ENCODE peak calls at places on chromosomes 12 and 14, in seven cellular contexts. One of them, this sample, is unnamed.
A peak's percentile ranks its signal among the peaks of the same experiment; 100 is the strongest.

GRCh38 chr12:104197264-104197663 is 18.3 kb upstream of the TXNRD1 start:
- DNase-seq in AG09309: peak; percentile 25
- DNase-seq in body of pancreas: no peak
- DNase-seq in breast epithelium: no peak
- DNase-seq in hepatocyte: no peak
- DNase-seq in adipocyte: peak; percentile 87
- DNase-seq in testis: no peak
- DNase-seq in this sample: no peak

GRCh38 chr14:92991536-92991935 is 68.6 kb downstream of the CHGA start:
- DNase-seq in AG09309: no peak
- DNase-seq in body of pancreas: no peak
- DNase-seq in breast epithelium: no peak
- DNase-seq in hepatocyte: no peak
- DNase-seq in adipocyte: no peak
- DNase-seq in testis: no peak
- DNase-seq in this sample: no peak

GRCh38 chr12:69045430-69045829 is 112.5 kb upstream of the CPM start:
- DNase-seq in AG09309: no peak
- DNase-seq in body of pancreas: no peak
- DNase-seq in breast epithelium: no peak
- DNase-seq in hepatocyte: no peak
- DNase-seq in adipocyte: no peak
- DNase-seq in testis: no peak
- DNase-seq in this sample: no peak

GRCh38 chr12:10288989-10289388 is 18.7 kb upstream of the KLRD1 start:
- DNase-seq in AG09309: no peak
- DNase-seq in body of pancreas: no peak
- DNase-seq in breast epithelium: no peak
- DNase-seq in hepatocyte: no peak
- DNase-seq in adipocyte: no peak
- DNase-seq in testis: no peak
- DNase-seq in this sample: no peak

GRCh38 chr12:38543151-38543550 is 226.6 kb downstream of the ALG10B start:
- DNase-seq in AG09309: no peak
- DNase-seq in body of pancreas: peak; percentile 12
- DNase-seq in breast epithelium: no peak
- DNase-seq in hepatocyte: peak; percentile 9
- DNase-seq in adipocyte: no peak
- DNase-seq in testis: no peak
- DNase-seq in this sample: no peak

GRCh38 chr12:53399896-53400295 is 19.9 kb downstream of the SP1 start:
- DNase-seq in AG09309: no peak
- DNase-seq in body of pancreas: no peak
- DNase-seq in breast epithelium: no peak
- DNase-seq in hepatocyte: no peak
- DNase-seq in adipocyte: no peak
- DNase-seq in testis: no peak
- DNase-seq in this sample: no peak

GRCh38 chr12:128968668-128969067 is 115.4 kb downstream of the GLT1D1 start:
- DNase-seq in AG09309: no peak
- DNase-seq in body of pancreas: no peak
- DNase-seq in breast epithelium: no peak
- DNase-seq in hepatocyte: no peak
- DNase-seq in adipocyte: no peak
- DNase-seq in testis: no peak
- DNase-seq in this sample: no peak

GRCh38 chr12:115597157-115597712 is 680.3 kb downstream of the MED13L start:
- DNase-seq in AG09309: peak; percentile 31
- DNase-seq in body of pancreas: no peak
- DNase-seq in breast epithelium: no peak
- DNase-seq in hepatocyte: peak; percentile 12
- DNase-seq in adipocyte: no peak
- DNase-seq in testis: no peak
- DNase-seq in this sample: no peak

GRCh38 chr12:79250186-79250585 is 385.6 kb downstream of the SYT1 start:
- DNase-seq in AG09309: no peak
- DNase-seq in body of pancreas: no peak
- DNase-seq in breast epithelium: no peak
- DNase-seq in hepatocyte: no peak
- DNase-seq in adipocyte: no peak
- DNase-seq in testis: no peak
- DNase-seq in this sample: no peak

GRCh38 chr14:55580401-55581010 is 499 bp downstream of the KTN1 start:
- DNase-seq in AG09309: no peak
- DNase-seq in body of pancreas: peak; percentile 46
- DNase-seq in breast epithelium: peak; percentile 19
- DNase-seq in hepatocyte: peak; percentile 71
- DNase-seq in adipocyte: peak; percentile 74
- DNase-seq in testis: peak; percentile 28
- DNase-seq in this sample: no peak

GRCh38 chr12:124390442-124391116 is 95.7 kb downstream of the RFLNA start:
- DNase-seq in AG09309: no peak
- DNase-seq in body of pancreas: no peak
- DNase-seq in breast epithelium: no peak
- DNase-seq in hepatocyte: no peak
- DNase-seq in adipocyte: peak; percentile 85
- DNase-seq in testis: no peak
- DNase-seq in this sample: no peak

GRCh38 chr12:2528001-2528400 is 266.8 kb upstream of the FKBP4 start:
- DNase-seq in AG09309: no peak
- DNase-seq in body of pancreas: no peak
- DNase-seq in breast epithelium: no peak
- DNase-seq in hepatocyte: no peak
- DNase-seq in adipocyte: no peak
- DNase-seq in testis: no peak
- DNase-seq in this sample: no peak

GRCh38 chr12:52836042-52836466 is 1.9 kb upstream of the KRT79 start:
- DNase-seq in AG09309: no peak
- DNase-seq in body of pancreas: no peak
- DNase-seq in breast epithelium: no peak
- DNase-seq in hepatocyte: no peak
- DNase-seq in adipocyte: peak; percentile 42
- DNase-seq in testis: no peak
- DNase-seq in this sample: no peak

GRCh38 chr12:120853188-120853587 is 51.0 kb downstream of the SPPL3 start:
- DNase-seq in AG09309: no peak
- DNase-seq in body of pancreas: no peak
- DNase-seq in breast epithelium: no peak
- DNase-seq in hepatocyte: no peak
- DNase-seq in adipocyte: peak; percentile 56
- DNase-seq in testis: no peak
- DNase-seq in this sample: no peak

GRCh38 chr12:57553343-57554202 is 3.7 kb downstream of the KIF5A start:
- DNase-seq in AG09309: no peak
- DNase-seq in body of pancreas: no peak
- DNase-seq in breast epithelium: no peak
- DNase-seq in hepatocyte: no peak
- DNase-seq in adipocyte: no peak
- DNase-seq in testis: no peak
- DNase-seq in this sample: no peak

GRCh38 chr14:91778217-91778616 is 46.3 kb upstream of the CATSPERB start:
- DNase-seq in AG09309: no peak
- DNase-seq in body of pancreas: no peak
- DNase-seq in breast epithelium: no peak
- DNase-seq in hepatocyte: no peak
- DNase-seq in adipocyte: no peak
- DNase-seq in testis: no peak
- DNase-seq in this sample: no peak

GRCh38 chr12:52053570-52054209 is 2.4 kb downstream of the NR4A1 start:
- DNase-seq in AG09309: no peak
- DNase-seq in body of pancreas: no peak
- DNase-seq in breast epithelium: no peak
- DNase-seq in hepatocyte: peak; percentile 39
- DNase-seq in adipocyte: no peak
- DNase-seq in testis: no peak
- DNase-seq in this sample: no peak

GRCh38 chr12:76085159-76085868 is 829 bp upstream of the NAP1L1 start:
- DNase-seq in AG09309: no peak
- DNase-seq in body of pancreas: no peak
- DNase-seq in breast epithelium: no peak
- DNase-seq in hepatocyte: peak; percentile 31
- DNase-seq in adipocyte: peak; percentile 30
- DNase-seq in testis: peak; percentile 55
- DNase-seq in this sample: no peak

GRCh38 chr14:63713058-63713457 is 14.8 kb downstream of the SGPP1 start:
- DNase-seq in AG09309: no peak
- DNase-seq in body of pancreas: no peak
- DNase-seq in breast epithelium: no peak
- DNase-seq in hepatocyte: no peak
- DNase-seq in adipocyte: no peak
- DNase-seq in testis: no peak
- DNase-seq in this sample: no peak

GRCh38 chr14:93987376-93987775 is 9.7 kb upstream of the CCDC197 start:
- DNase-seq in AG09309: no peak
- DNase-seq in body of pancreas: peak; percentile 32
- DNase-seq in breast epithelium: no peak
- DNase-seq in hepatocyte: no peak
- DNase-seq in adipocyte: no peak
- DNase-seq in testis: no peak
- DNase-seq in this sample: no peak

GRCh38 chr12:71693126-71693525 is 7.2 kb downstream of the TMEM19 start:
- DNase-seq in AG09309: no peak
- DNase-seq in body of pancreas: no peak
- DNase-seq in breast epithelium: no peak
- DNase-seq in hepatocyte: no peak
- DNase-seq in adipocyte: no peak
- DNase-seq in testis: no peak
- DNase-seq in this sample: no peak
- H3K4me3 ChIP-seq in AG09309: no peak overlapping the region
- H3K4me3 ChIP-seq in body of pancreas: no peak overlapping the region
- H3K4me3 ChIP-seq in breast epithelium: no peak overlapping the region
- H3K4me3 ChIP-seq in hepatocyte: no peak overlapping the region
- H3K4me3 ChIP-seq in adipocyte: no peak overlapping the region
- H3K4me3 ChIP-seq in testis: no peak overlapping the region
- H3K4me3 ChIP-seq in this sample: no peak overlapping the region

GRCh38 chr12:65282840-65283239 is 4.4 kb downstream of the MSRB3 start:
- DNase-seq in AG09309: no peak
- DNase-seq in body of pancreas: no peak
- DNase-seq in breast epithelium: no peak
- DNase-seq in hepatocyte: no peak
- DNase-seq in adipocyte: peak; percentile 22
- DNase-seq in testis: no peak
- DNase-seq in this sample: no peak

GRCh38 chr12:65278576-65279386 is at the start of gene MSRB3:
- DNase-seq in AG09309: peak; percentile 24
- DNase-seq in body of pancreas: peak; percentile 59
- DNase-seq in breast epithelium: peak; percentile 69
- DNase-seq in hepatocyte: peak; percentile 81
- DNase-seq in adipocyte: peak; percentile 94
- DNase-seq in testis: peak; percentile 78
- DNase-seq in this sample: peak; percentile 10

GRCh38 chr12:65277994-65278575 is 398 bp upstream of the MSRB3 start:
- DNase-seq in AG09309: no peak
- DNase-seq in body of pancreas: no peak
- DNase-seq in breast epithelium: peak; percentile 22
- DNase-seq in hepatocyte: peak; percentile 7
- DNase-seq in adipocyte: peak; percentile 31
- DNase-seq in testis: peak; percentile 17
- DNase-seq in this sample: no peak

GRCh38 chr12:65279387-65280112 is 1.1 kb downstream of the MSRB3 start:
- DNase-seq in AG09309: no peak
- DNase-seq in body of pancreas: no peak
- DNase-seq in breast epithelium: no peak
- DNase-seq in hepatocyte: no peak
- DNase-seq in adipocyte: peak; percentile 79
- DNase-seq in testis: no peak
- DNase-seq in this sample: no peak

DNA sequence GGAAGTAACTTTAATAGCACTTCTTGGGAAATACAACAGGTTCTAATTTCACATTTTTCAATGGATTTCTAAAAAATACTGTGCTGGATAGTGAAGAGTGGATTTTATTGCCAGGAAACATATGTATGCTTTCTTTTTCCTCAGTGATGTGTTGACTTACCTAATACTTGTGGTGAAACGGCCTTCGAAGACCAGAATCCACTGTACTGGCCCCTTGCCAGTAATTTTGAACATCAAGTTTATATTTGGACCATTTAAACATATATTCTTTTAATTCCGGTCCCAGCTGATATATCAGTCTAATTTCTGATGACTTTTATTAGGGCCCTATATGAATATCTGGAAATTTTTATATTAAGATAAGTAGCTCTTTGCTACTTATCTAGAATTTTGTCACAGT is 1.8 kb downstream of the MSRB3 start:
- DNase-seq in AG09309: no peak
- DNase-seq in body of pancreas: no peak
- DNase-seq in breast epithelium: no peak
- DNase-seq in hepatocyte: no peak
- DNase-seq in adipocyte: peak; percentile 56
- DNase-seq in testis: no peak
- DNase-seq in this sample: no peak
- H3K4me3 ChIP-seq in AG09309: peak overlapping the region; percentile 99
- H3K4me3 ChIP-seq in body of pancreas: no peak overlapping the region
- H3K4me3 ChIP-seq in breast epithelium: no peak overlapping the region
- H3K4me3 ChIP-seq in hepatocyte: no peak overlapping the region
- H3K4me3 ChIP-seq in adipocyte: peak overlapping the region; percentile 91
- H3K4me3 ChIP-seq in testis: no peak overlapping the region
- H3K4me3 ChIP-seq in this sample: peak overlapping the region; percentile 90

GRCh38 chr12:21379218-21379617 is 6.5 kb downstream of the IAPP start:
- DNase-seq in AG09309: no peak
- DNase-seq in body of pancreas: no peak
- DNase-seq in breast epithelium: no peak
- DNase-seq in hepatocyte: no peak
- DNase-seq in adipocyte: no peak
- DNase-seq in testis: no peak
- DNase-seq in this sample: no peak
- H3K4me3 ChIP-seq in AG09309: no peak overlapping the region
- H3K4me3 ChIP-seq in body of pancreas: no peak overlapping the region
- H3K4me3 ChIP-seq in breast epithelium: no peak overlapping the region
- H3K4me3 ChIP-seq in hepatocyte: no peak overlapping the region
- H3K4me3 ChIP-seq in adipocyte: no peak overlapping the region
- H3K4me3 ChIP-seq in testis: no peak overlapping the region
- H3K4me3 ChIP-seq in this sample: no peak overlapping the region

DNA sequence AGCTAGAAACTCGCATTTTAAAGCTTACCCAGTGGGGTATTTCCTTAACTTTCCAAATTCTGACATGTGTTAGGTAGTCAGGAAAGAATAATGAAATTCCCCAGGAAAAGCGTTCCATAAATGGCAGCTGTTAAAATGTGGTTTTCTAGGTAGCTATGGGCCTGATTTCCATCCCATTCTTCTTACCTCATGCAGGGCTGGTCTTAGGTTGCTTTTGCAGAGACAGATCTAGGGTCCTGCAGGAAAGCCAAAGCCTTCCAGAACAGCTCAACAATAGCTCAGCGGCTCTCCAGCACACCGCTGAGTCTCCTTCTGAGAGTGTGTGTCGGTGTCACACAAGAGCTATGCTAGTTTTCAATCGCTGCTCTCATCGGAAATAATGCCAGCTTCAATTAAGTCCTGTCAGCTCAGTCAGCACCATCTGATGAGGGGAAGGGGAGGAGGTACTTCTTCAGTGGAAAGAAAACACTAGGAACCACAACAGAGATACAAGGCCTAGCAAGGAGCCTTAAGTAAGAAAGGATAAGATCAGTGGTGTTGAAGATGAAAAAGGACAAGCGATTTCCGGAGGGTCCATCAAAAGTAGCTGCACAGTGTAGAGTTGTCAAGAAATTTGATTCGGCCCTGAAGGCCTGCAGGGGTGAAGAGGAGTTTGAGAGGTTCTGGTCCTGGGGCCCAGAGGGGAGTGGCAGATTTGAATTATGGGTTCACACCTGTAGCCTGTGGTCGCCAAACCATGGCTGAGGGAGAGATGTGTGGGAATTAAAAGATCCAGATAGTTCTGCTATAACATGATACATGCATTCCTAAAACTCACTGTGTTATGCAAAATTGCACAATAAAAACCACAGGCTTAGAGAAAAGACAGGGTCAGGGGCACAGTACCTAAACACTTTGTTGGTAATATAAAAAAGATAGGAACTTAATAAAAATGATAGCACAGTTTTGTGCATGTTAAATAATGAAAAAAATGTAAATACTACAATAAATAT is 106.4 kb downstream of the TMEM30B start:
- DNase-seq in AG09309: no peak
- DNase-seq in body of pancreas: no peak
- DNase-seq in breast epithelium: no peak
- DNase-seq in hepatocyte: no peak
- DNase-seq in adipocyte: peak; percentile 87
- DNase-seq in testis: no peak
- DNase-seq in this sample: no peak
- H3K4me3 ChIP-seq in AG09309: no peak overlapping the region
- H3K4me3 ChIP-seq in body of pancreas: no peak overlapping the region
- H3K4me3 ChIP-seq in breast epithelium: no peak overlapping the region
- H3K4me3 ChIP-seq in hepatocyte: no peak overlapping the region
- H3K4me3 ChIP-seq in adipocyte: no peak overlapping the region
- H3K4me3 ChIP-seq in testis: no peak overlapping the region
- H3K4me3 ChIP-seq in this sample: no peak overlapping the region

This sample was measured in AG04449.